ENCODE peak calls at places on chromosomes 5 and 9, in nine cellular contexts. E, H, Z, O, A, L, M, Q and N are unnamed samples.

GRCh38 chr9:132006657-132007370 is 72.9 kb downstream of the MED27 start:
- DNase-seq in O (no peak), Q (no peak), A (no peak), L (no peak), Z (no peak), E (peak; percentile 65), M (no peak), H (peak; percentile 72), N (no peak)

GRCh38 chr5:55232985-55233928 is at the start of gene CCNO:
- DNase-seq in H (peak; percentile 66), Z (peak; percentile 80), O (no peak), L (peak; percentile 79), M (peak; percentile 81), A (peak; percentile 79), E (peak; percentile 73), Q (no peak), N (peak; percentile 12)

GRCh38 chr5:36763454-36763853 is 113.1 kb upstream of the NIPBL start:
- DNase-seq in A (no peak), L (no peak), H (no peak), Q (no peak), Z (no peak), M (no peak), O (no peak), E (no peak), N (no peak)

GRCh38 chr5:178182158-178182876 is 4.9 kb downstream of the GMCL2 start:
- DNase-seq in Q (no peak), E (no peak), H (no peak), M (peak; percentile 84), A (no peak), L (no peak), O (no peak), Z (no peak), N (no peak)

GRCh38 chr9:33263131-33263935 is 1.2 kb downstream of the BAG1 start:
- DNase-seq in H (no peak), L (no peak), A (no peak), M (no peak), Z (no peak), O (no peak), Q (no peak), E (peak; percentile 14), N (no peak)

GRCh38 chr5:62596691-62597090 is 18.1 kb downstream of the LRRC70 start:
- DNase-seq in H (peak; percentile 45), M (no peak), E (peak; percentile 5), Z (no peak), A (no peak), Q (no peak), L (no peak), O (no peak), N (no peak)

GRCh38 chr9:95261890-95262289 is 55.6 kb downstream of the FANCC start:
- DNase-seq in O (no peak), H (peak; percentile 72), Z (no peak), M (no peak), Q (no peak), A (no peak), E (peak; percentile 10), L (no peak), N (no peak)

GRCh38 chr9:95053611-95054440 is 263.7 kb downstream of the FANCC start:
- DNase-seq in Q (no peak), E (no peak), H (peak; percentile 43), M (no peak), Z (no peak), L (no peak), A (no peak), O (no peak), N (no peak)

GRCh38 chr5:112975721-112976431 is 722 bp upstream of the DCP2 start:
- DNase-seq in O (no peak), H (no peak), A (no peak), L (no peak), E (no peak), M (no peak), Q (no peak), Z (no peak), N (no peak)

GRCh38 chr9:136695435-136695895 is 8.2 kb upstream of the AGPAT2 start:
- DNase-seq in A (peak; percentile 87), M (peak; percentile 95), L (peak; percentile 83), H (no peak), Q (peak; percentile 26), O (no peak), Z (peak; percentile 81), E (no peak), N (no peak)

GRCh38 chr9:136093995-136094881 is 851 bp downstream of the NACC2 start:
- DNase-seq in A (peak; percentile 86), Q (no peak), Z (peak; percentile 74), H (peak; percentile 31), O (no peak), L (peak; percentile 85), E (peak; percentile 50), M (no peak), N (no peak)

GRCh38 chr5:32713396-32714381 is 2.6 kb downstream of the NPR3 start:
- DNase-seq in Z (peak; percentile 21), Q (no peak), E (peak; percentile 39), H (peak; percentile 57), A (peak; percentile 60), M (peak; percentile 69), L (peak; percentile 40), O (no peak), N (no peak)

DNA sequence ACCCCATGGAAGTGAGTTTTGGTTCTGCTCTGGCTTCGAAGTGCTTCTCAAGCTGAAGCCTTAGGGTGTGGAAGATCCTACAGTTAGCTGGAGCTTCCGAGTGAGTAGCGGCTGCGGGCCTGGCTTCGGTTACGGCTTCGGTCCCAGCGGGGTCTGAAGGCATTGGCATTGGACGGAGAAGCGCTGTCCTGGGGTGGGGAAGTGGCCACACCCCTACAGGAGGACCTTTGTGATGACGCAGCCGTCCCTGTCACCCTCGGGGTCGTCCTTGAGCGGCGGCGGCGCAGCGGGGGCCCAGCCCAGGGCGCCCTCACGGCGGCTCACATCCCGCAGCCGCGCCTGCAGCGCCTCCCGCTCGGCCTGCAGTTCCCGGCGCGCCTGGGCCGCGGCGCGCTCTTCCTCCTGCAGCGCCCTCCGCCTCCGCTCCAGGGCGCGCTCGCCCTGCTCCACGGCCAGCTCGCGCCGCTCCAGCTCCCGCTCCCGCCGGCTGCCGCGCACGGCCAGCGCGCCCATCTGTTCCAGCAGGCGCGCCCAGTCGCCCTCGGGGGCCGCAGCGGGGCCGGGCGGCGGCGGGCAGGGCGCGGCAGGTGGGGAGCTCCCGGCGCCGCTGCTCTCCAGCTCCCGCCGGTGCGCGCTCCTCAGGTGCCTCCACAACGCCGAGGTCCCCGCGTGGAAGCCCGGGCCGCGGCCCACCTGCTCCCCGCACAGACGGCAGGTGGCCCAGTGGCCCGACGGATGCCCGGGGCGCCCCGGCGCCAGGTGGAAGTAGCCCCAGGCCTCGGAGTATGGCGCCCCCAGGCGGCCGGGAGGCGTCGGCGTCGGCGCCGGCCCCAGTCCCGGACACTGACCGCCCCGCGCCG is 9.9 kb downstream of the ZBED3 start:
- DNase-seq in O (peak; percentile 11), Z (peak; percentile 65), E (peak; percentile 65), M (no peak), L (peak; percentile 70), A (peak; percentile 76), H (peak; percentile 58), Q (no peak), N (no peak)
- H3K4me3 ChIP-seq in O (peak overlapping the region; percentile 47), Z (peak overlapping the region; percentile 53), E (peak overlapping the region; percentile 44), M (no peak overlapping the region), L (peak overlapping the region; percentile 52), A (peak overlapping the region; percentile 46), H (peak overlapping the region; percentile 41), Q (peak overlapping the region; percentile 39), N (peak overlapping the region; percentile 30)

GRCh38 chr9:116285320-116285719 is 131.7 kb downstream of the PAPPA start:
- DNase-seq in H (no peak), Z (no peak), E (no peak), L (no peak), M (no peak), A (no peak), Q (no peak), O (no peak), N (no peak)
- TF ChIP-seq CTCF in H (no peak), Z (no peak), E (no peak), L (no peak), M (no peak), A (no peak), Q (no peak), O (no peak), N (peak; percentile 19)

GRCh38 chr9:88028338-88028737 is 54.0 kb upstream of the CDK20 start:
- DNase-seq in A (no peak), O (no peak), L (no peak), Z (no peak), H (no peak), E (no peak), M (no peak), Q (no peak), N (no peak)

GRCh38 chr9:88023001-88023400 is 48.7 kb upstream of the CDK20 start:
- DNase-seq in M (no peak), E (no peak), L (no peak), Q (no peak), O (no peak), A (no peak), H (no peak), Z (no peak), N (no peak)

GRCh38 chr9:88026133-88026510 is 51.8 kb upstream of the CDK20 start:
- DNase-seq in H (no peak), M (no peak), Q (no peak), E (no peak), A (no peak), Z (no peak), L (no peak), O (no peak), N (no peak)

GRCh38 chr9:88024896-88025295 is 50.6 kb upstream of the CDK20 start:
- DNase-seq in H (no peak), E (no peak), Z (no peak), Q (no peak), L (no peak), O (no peak), A (no peak), M (no peak), N (no peak)

GRCh38 chr9:88025411-88026132 is 51.2 kb upstream of the CDK20 start:
- DNase-seq in Z (no peak), E (no peak), Q (no peak), H (no peak), M (no peak), A (no peak), O (no peak), L (no peak), N (no peak)
- H3K4me3 ChIP-seq in Z (no peak overlapping the region), E (no peak overlapping the region), Q (no peak overlapping the region), H (no peak overlapping the region), M (no peak overlapping the region), A (no peak overlapping the region), O (no peak overlapping the region), L (no peak overlapping the region), N (no peak overlapping the region)

GRCh38 chr5:143093452-143094086 is 309.9 kb downstream of the NR3C1 start:
- DNase-seq in Z (no peak), M (no peak), H (no peak), E (no peak), L (no peak), Q (no peak), O (no peak), A (no peak), N (no peak)

GRCh38 chr5:143094087-143094511 is 309.4 kb downstream of the NR3C1 start:
- DNase-seq in O (no peak), A (no peak), L (no peak), Q (peak; percentile 31), H (peak; percentile 61), M (no peak), Z (no peak), E (no peak), N (no peak)
- TF ChIP-seq CTCF in O (peak; percentile 31), A (no peak), L (no peak), Q (peak; percentile 26), H (no peak), M (no peak), Z (no peak), E (no peak), N (no peak)

GRCh38 chr9:112037281-112038016 is 137.6 kb downstream of the SUSD1 start:
- DNase-seq in A (no peak), O (peak; percentile 53), Q (no peak), E (peak; percentile 82), Z (peak; percentile 32), M (peak; percentile 50), H (peak; percentile 94), L (no peak), N (no peak)
- H3K4me3 ChIP-seq in A (no peak overlapping the region), O (no peak overlapping the region), Q (no peak overlapping the region), E (no peak overlapping the region), Z (no peak overlapping the region), M (no peak overlapping the region), H (no peak overlapping the region), L (no peak overlapping the region), N (no peak overlapping the region)